ENCODE peak calls at places on chromosomes 3 and 15, in seven cellular contexts. Y is heart left ventricle; Z is substantia nigra; Q is CD8-positive, alpha-beta memory T cell; B is PC-3; L is iPS DF 6.9; C is A549. T is an unnamed sample.

GRCh38 chr3:162142511-162142910 is 645.9 kb downstream of the OTOL1 start:
- DNase-seq in Z (no peak), C (no peak), L (no peak), B (peak), Y (no peak), Q (no peak), T (no peak)

GRCh38 chr15:49137861-49138260 is 17.5 kb downstream of the COPS2 start:
- DNase-seq in C (no peak), L (no peak), Z (no peak), B (peak), Y (no peak), Q (no peak), T (no peak)

GRCh38 chr3:105365536-105366301 is 990 bp upstream of the ALCAM start:
- DNase-seq in Y (no peak), B (no peak), L (no peak), Z (peak), C (peak), Q (no peak), T (no peak)

GRCh38 chr3:153165211-153165815 is 3.3 kb downstream of the RAP2B start:
- DNase-seq in Y (no peak), C (no peak), B (peak), L (no peak), Z (no peak), Q (no peak), T (no peak)

GRCh38 chr3:166060789-166061479 is 223.7 kb upstream of the BCHE start:
- DNase-seq in L (no peak), Y (no peak), B (no peak), Z (no peak), Q (no peak), C (no peak), T (no peak)

GRCh38 chr3:51802091-51802720 is 23.2 kb upstream of the IQCF6 start:
- DNase-seq in C (no peak), B (no peak), Q (no peak), Y (no peak), L (no peak), Z (no peak), T (no peak)

GRCh38 chr3:53780171-53780570 is 66.0 kb downstream of the CHDH start:
- DNase-seq in Q (no peak), B (no peak), Y (no peak), C (no peak), Z (no peak), L (no peak), T (no peak)

GRCh38 chr3:187902938-187903337 is 157.7 kb upstream of the BCL6 start:
- DNase-seq in Z (no peak), C (no peak), B (peak), Y (no peak), L (no peak), Q (no peak), T (no peak)

GRCh38 chr15:88833688-88834087 is 30.5 kb downstream of the ACAN start:
- DNase-seq in Z (no peak), Q (no peak), Y (no peak), L (no peak), B (no peak), C (no peak), T (no peak)

GRCh38 chr15:31383150-31383549 is 56.5 kb downstream of the KLF13 start:
- DNase-seq in B (no peak), C (no peak), Y (no peak), Z (no peak), Q (no peak), L (no peak), T (no peak)

GRCh38 chr3:10594915-10595314 is 89.5 kb upstream of the ATP2B2 start:
- DNase-seq in B (peak), Y (peak), L (peak), Z (no peak), C (peak), Q (no peak), T (peak)

GRCh38 chr15:67201136-67201535 is 53.3 kb downstream of the AAGAB start:
- DNase-seq in B (no peak), Z (no peak), C (no peak), Y (no peak), Q (no peak), L (no peak), T (no peak)

GRCh38 chr3:59143447-59143846 is 93.6 kb upstream of the CFAP20DC start:
- DNase-seq in Y (no peak), Q (no peak), L (no peak), B (peak), Z (no peak), C (no peak), T (no peak)

DNA sequence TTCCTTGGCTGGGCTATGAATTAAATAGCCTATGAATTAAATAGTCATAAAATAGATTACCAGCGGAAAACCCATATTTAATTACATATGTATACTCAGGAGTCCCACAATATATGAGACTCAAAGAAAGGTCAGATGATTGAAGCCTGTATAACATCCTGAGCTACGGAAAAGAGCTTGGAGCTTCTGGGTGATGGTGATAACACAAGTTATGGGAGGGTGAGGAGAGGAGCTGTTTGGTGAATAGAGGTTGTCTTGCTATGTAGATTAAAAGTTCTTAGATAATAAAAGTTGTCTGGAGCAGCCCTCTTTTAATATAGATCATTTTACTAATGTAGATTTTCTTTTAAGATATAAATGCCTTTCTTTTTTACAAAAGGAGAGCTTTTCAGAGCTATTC is 1.8 kb downstream of the PML start:
- DNase-seq in Q (no peak), Y (no peak), Z (no peak), B (no peak), L (no peak), C (no peak), T (no peak)
- H3K27ac ChIP-seq in Q (peak), Y (peak), Z (no peak), B (no peak), L (no peak), C (no peak), T (peak)

GRCh38 chr15:69539316-69539715 is 86.7 kb downstream of the RPLP1 start:
- DNase-seq in Q (no peak), B (no peak), Z (no peak), L (no peak), Y (no peak), C (no peak), T (no peak)

GRCh38 chr15:69538381-69538780 is 85.8 kb downstream of the RPLP1 start:
- DNase-seq in B (no peak), Q (no peak), C (no peak), Y (no peak), Z (no peak), L (no peak), T (no peak)

GRCh38 chr15:69537085-69537484 is 84.5 kb downstream of the RPLP1 start:
- DNase-seq in Q (no peak), B (no peak), L (no peak), C (no peak), Z (no peak), Y (no peak), T (no peak)

GRCh38 chr15:69535101-69535638 is 82.6 kb downstream of the RPLP1 start:
- DNase-seq in Y (no peak), C (no peak), Z (no peak), B (peak), Q (no peak), L (no peak), T (no peak)

DNA sequence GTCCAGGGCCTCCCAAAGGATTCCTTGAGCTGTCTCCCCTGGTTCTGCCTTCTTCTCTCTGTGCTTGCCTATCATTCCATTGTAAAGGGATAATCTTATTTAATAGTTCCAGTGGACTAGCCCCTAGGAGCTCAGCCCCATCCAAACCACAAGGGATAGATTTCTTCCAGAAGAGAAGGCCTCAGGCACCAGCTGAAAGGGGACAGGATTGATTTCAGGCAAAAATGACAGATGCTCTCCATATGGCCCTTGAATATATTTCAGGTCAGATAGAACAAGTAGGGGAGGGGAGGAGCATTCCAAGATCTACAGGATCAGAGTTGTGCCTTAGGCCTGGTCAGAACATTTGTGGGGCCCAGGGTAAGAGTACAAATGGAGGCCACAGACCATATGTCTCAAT is 85.3 kb downstream of the RPLP1 start:
- DNase-seq in Q (no peak), Y (no peak), Z (no peak), B (no peak), C (no peak), L (no peak), T (no peak)
- H3K27ac ChIP-seq in Q (no peak), Y (no peak), Z (no peak), B (no peak), C (no peak), L (no peak), T (no peak)

GRCh38 chr3:48408823-48409281 is 21.0 kb downstream of the PLXNB1 start:
- DNase-seq in C (no peak), Y (peak), B (no peak), Z (no peak), Q (peak), L (no peak), T (no peak)
- H3K27ac ChIP-seq in C (no peak), Y (no peak), B (no peak), Z (no peak), Q (no peak), L (no peak), T (no peak)

DNA sequence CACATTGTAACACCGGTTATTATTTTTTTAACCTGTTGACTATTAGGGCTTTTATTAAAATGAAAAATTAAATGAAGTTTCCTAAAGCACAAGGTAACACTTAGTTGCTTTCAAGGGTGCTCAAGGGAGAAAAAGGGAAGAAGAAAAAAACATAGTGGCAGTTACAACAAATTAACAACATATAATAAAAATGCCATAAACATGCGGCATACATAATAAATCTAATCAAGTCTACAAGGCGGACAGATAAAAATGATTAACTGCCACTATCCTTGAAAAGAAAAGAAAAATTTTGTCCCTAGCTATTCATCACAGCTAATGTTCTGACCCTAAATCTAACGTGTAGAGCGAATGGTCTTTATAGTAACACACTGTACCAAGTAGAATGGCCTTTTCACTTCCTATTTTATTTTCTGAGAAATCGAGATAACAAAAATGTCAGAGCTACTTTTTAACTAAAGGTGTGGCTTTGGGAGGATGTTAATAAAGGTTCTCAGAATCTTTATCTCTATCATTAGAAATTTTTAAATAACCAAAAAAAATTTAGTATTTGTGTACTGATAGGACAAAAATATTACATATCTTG is 194.9 kb downstream of the FOXP1 start:
- DNase-seq in L (no peak), Z (no peak), B (no peak), Y (no peak), Q (no peak), C (no peak), T (no peak)
- H3K27ac ChIP-seq in L (no peak), Z (no peak), B (no peak), Y (no peak), Q (no peak), C (no peak), T (peak)

GRCh38 chr3:184564685-184565385 is 3.2 kb downstream of the EPHB3 start:
- DNase-seq in Q (no peak), Y (no peak), Z (no peak), C (no peak), B (no peak), L (no peak), T (no peak)
- H3K27ac ChIP-seq in Q (no peak), Y (no peak), Z (no peak), C (no peak), B (peak), L (no peak), T (no peak)

DNA sequence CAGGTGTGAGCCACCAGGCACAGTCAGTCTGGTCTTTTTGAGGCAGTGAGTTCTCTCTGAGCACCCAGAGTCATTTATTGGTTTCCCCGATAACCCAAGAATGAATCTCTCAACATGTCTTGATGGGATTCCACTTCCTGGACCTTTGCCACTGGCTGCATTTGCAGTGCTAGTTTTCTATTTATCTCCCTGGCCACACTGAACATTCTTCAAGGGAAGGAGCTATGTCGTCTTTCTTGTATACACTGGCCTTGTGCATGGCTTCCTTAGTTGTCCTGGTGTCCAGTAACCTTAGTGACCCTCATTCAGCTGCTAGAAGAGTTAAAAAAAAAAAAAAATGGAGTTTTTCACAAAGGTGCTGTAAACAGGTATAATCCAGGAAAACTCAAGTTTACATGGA is 64.9 kb upstream of the CMTM7 start:
- DNase-seq in L (no peak), Q (no peak), Y (no peak), C (no peak), Z (no peak), B (no peak), T (no peak)
- H3K27ac ChIP-seq in L (no peak), Q (no peak), Y (no peak), C (no peak), Z (no peak), B (no peak), T (no peak)

DNA sequence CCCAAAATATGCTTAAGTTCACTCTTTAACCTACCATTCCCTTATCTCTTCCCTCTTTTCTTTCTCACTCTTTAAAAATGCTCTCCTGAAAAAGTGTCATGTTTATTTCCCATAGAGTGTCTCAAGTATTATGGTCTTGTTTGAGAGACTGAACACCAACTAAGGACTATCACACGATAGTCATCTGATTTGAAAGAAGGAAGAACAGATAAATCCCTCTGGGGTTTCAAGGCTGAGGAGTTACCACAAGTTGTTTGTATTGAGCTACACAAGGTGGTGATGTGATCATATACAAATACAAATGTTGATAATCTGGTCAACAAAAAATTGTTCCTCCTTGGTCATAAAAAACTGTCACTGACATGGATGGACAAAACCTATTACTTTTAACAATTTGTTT is 13.8 kb downstream of the MEIS2 start:
- DNase-seq in Y (no peak), Z (no peak), L (no peak), C (no peak), B (no peak), Q (no peak), T (no peak)
- H3K27ac ChIP-seq in Y (peak), Z (no peak), L (no peak), C (no peak), B (no peak), Q (no peak), T (no peak)